ENCODE peak calls at places on chromosomes 1 and 21, in ten cellular contexts. S is heart left ventricle, Z is hepatocyte, K is neuronal stem cell, H is dorsolateral prefrontal cortex, J is body of pancreas, A is WERI-Rb-1, B is SJSA1, U is brain microvascular endothelial cell, M is colonic mucosa. Q is an unnamed sample.

GRCh38 chr21:44425307-44425894 is 29.9 kb upstream of the LRRC3 start:
- DNase-seq in S (no peak), Z (no peak), K (no peak), H (peak; percentile 22), J (no peak), A (peak; percentile 8), B (peak; percentile 39), U (no peak), M (no peak), Q (peak; percentile 7)

GRCh38 chr1:166166701-166167394 is at the start of gene FAM78B:
- DNase-seq in S (peak; percentile 86), Z (peak; percentile 84), K (peak; percentile 51), H (peak; percentile 49), J (peak; percentile 85), A (peak; percentile 87), B (peak; percentile 57), U (no peak), M (peak; percentile 81), Q (peak; percentile 84)

GRCh38 chr1:15141933-15142647 is 11.5 kb upstream of the TMEM51 start:
- DNase-seq in S (peak; percentile 64), Z (no peak), K (no peak), H (no peak), J (peak; percentile 96), A (no peak), B (no peak), U (no peak), M (no peak), Q (no peak)

GRCh38 chr1:47436304-47436978 is 1.4 kb upstream of the FOXD2 start:
- DNase-seq in S (peak; percentile 65), Z (peak; percentile 85), K (peak; percentile 71), H (no peak), J (peak; percentile 72), A (peak; percentile 78), B (peak; percentile 84), U (peak; percentile 67), M (peak; percentile 91), Q (peak; percentile 38)

GRCh38 chr21:37208056-37208705 is 59.0 kb downstream of the VPS26C start:
- DNase-seq in S (peak; percentile 88), Z (no peak), K (no peak), H (peak; percentile 88), J (peak; percentile 43), A (peak; percentile 64), B (no peak), U (no peak), M (no peak), Q (peak; percentile 90)

GRCh38 chr1:90721210-90722194 is 4.4 kb upstream of the BARHL2 start:
- DNase-seq in S (no peak), Z (peak; percentile 81), K (no peak), H (no peak), J (peak; percentile 61), A (peak; percentile 68), B (no peak), U (peak; percentile 21), M (peak; percentile 62), Q (no peak)

GRCh38 chr1:118984990-118985608 is 3.0 kb downstream of the TBX15 start:
- DNase-seq in S (no peak), Z (no peak), K (no peak), H (no peak), J (no peak), A (no peak), B (peak; percentile 45), U (no peak), M (no peak), Q (no peak)

GRCh38 chr1:234235373-234235772 is 137.9 kb upstream of the COA6 start:
- DNase-seq in S (no peak), Z (no peak), K (no peak), H (no peak), J (no peak), A (no peak), B (no peak), U (no peak), M (no peak), Q (no peak)

GRCh38 chr1:55870076-55870475 is 654.9 kb upstream of the USP24 start:
- DNase-seq in S (no peak), Z (no peak), K (no peak), H (no peak), J (no peak), A (no peak), B (no peak), U (no peak), M (no peak), Q (no peak)

GRCh38 chr1:52139817-52140540 is 1.9 kb upstream of the ZFYVE9 start:
- DNase-seq in S (no peak), Z (peak; percentile 23), K (no peak), H (no peak), J (no peak), A (no peak), B (no peak), U (peak; percentile 85), M (no peak), Q (no peak)

GRCh38 chr1:189597083-189597482 is 880.6 kb downstream of the BRINP3 start:
- DNase-seq in S (no peak), Z (no peak), K (no peak), H (no peak), J (no peak), A (no peak), B (no peak), U (no peak), M (no peak), Q (no peak)

GRCh38 chr1:101025283-101025679 is 303 bp downstream of the DPH5 start:
- DNase-seq in S (no peak), Z (peak; percentile 32), K (peak; percentile 3), H (no peak), J (no peak), A (no peak), B (no peak), U (no peak), M (peak; percentile 30), Q (no peak)

DNA sequence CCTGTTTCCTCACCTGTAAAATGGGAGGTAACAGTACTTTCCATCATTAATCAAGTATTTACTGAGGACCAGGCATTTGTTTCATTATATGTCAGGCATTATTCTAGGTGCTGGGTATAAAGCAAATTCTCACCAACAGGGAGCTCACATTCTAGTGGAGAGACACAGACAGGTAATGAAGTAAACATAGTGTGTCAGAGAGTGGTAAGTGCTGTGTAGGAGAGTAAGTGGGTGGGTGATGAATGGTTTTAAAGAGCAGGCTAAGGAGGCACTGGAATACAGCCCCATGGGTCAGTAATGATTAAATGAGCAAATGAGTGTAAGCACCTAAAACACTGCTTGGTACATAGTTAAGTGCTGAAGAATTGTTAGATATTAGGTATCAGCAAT is 60.4 kb downstream of the DNTTIP2 start:
- DNase-seq in S (no peak), Z (no peak), K (no peak), H (no peak), J (no peak), A (no peak), B (no peak), U (no peak), M (no peak), Q (no peak)
- H3K27ac ChIP-seq in S (no peak overlapping the region), Z (peak overlapping the region; percentile 18), K (no peak overlapping the region), H (peak overlapping the region; percentile 4), J (no peak overlapping the region), A (no peak overlapping the region), B (no peak overlapping the region), U (no peak overlapping the region), M (no peak overlapping the region), Q (no peak overlapping the region)

GRCh38 chr21:42668193-42668592 is 14.8 kb downstream of the PDE9A start:
- DNase-seq in S (no peak), Z (no peak), K (no peak), H (no peak), J (no peak), A (no peak), B (no peak), U (no peak), M (no peak), Q (no peak)
- H3K4me3 ChIP-seq in S (no peak overlapping the region), Z (no peak overlapping the region), K (no peak overlapping the region), H (no peak overlapping the region), J (no peak overlapping the region), A (no peak overlapping the region), B (no peak overlapping the region), U (no peak overlapping the region), M (no peak overlapping the region), Q (no peak overlapping the region)

DNA sequence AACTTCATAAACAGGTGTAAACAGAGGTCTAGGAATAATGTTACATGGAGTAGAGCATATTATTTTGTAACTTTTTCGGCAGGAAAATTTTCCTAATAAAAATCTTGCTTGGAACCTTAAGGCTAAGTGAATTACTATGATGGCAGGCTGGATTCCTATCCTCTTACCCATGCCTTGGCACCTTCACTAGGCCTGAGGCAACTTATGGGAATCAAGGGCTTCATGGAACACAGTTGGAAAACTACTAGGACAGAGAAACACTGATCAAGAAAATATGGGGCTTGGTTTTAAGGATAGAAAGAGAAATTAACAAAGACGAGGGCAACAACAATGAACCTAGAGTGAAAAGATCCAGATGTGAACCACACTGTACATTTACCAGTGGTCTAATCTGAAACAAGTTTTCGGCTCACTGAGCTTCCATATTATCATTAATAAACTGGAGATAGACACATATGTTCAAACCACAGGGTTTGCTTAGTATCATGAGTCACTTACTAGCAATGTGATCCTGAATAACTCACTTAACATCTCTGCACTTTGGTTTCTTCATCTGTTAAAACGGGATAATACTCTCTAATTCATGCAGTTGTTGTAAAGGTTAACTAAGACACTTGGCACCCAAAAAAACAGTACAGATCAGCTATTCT is 68.5 kb downstream of the GPATCH2 start:
- DNase-seq in S (no peak), Z (no peak), K (no peak), H (no peak), J (no peak), A (no peak), B (no peak), U (peak; percentile 51), M (no peak), Q (no peak)
- H3K27ac ChIP-seq in S (no peak overlapping the region), Z (no peak overlapping the region), K (no peak overlapping the region), H (no peak overlapping the region), J (no peak overlapping the region), A (no peak overlapping the region), B (peak overlapping the region; percentile 16), U (no peak overlapping the region), M (no peak overlapping the region), Q (no peak overlapping the region)

GRCh38 chr1:107480548-107480947 is 339.7 kb downstream of the NTNG1 start:
- DNase-seq in S (no peak), Z (no peak), K (no peak), H (peak; percentile 37), J (peak; percentile 14), A (no peak), B (no peak), U (no peak), M (no peak), Q (no peak)

GRCh38 chr1:107483949-107484348 is 343.1 kb downstream of the NTNG1 start:
- DNase-seq in S (no peak), Z (no peak), K (no peak), H (no peak), J (no peak), A (no peak), B (no peak), U (no peak), M (no peak), Q (no peak)

GRCh38 chr1:107491582-107491981 is 350.7 kb downstream of the NTNG1 start:
- DNase-seq in S (no peak), Z (no peak), K (no peak), H (no peak), J (no peak), A (no peak), B (no peak), U (no peak), M (no peak), Q (no peak)

DNA sequence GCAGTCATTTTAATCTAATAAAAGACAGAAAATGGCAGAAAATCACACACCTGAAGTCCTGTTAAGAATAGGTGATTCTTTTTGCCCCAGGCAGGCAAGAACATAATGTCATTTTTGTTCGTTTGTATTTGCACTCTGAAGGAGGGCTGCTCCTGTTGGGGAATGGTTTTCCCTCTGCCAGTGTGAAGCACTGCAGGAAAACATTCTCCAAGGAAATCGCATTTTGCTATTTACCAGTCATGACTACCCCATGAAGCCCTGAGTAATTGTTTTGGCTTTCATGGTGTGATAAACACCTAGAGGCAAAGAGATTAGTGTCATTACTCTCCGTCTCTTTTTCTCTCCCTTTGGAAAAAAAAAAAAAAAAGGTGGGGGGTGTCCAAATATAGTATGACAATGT is 345.5 kb downstream of the NTNG1 start:
- DNase-seq in S (no peak), Z (no peak), K (no peak), H (no peak), J (no peak), A (no peak), B (no peak), U (no peak), M (no peak), Q (no peak)
- H3K4me3 ChIP-seq in S (no peak overlapping the region), Z (no peak overlapping the region), K (no peak overlapping the region), H (no peak overlapping the region), J (no peak overlapping the region), A (no peak overlapping the region), B (no peak overlapping the region), U (no peak overlapping the region), M (no peak overlapping the region), Q (no peak overlapping the region)

Q was measured in gastrocnemius medialis.